ENCODE peak calls at places on chromosomes 12 and 14, in ten cellular contexts. V, N, B, L, X, O, H, G, C and K are unnamed samples.

GRCh38 chr14:56590535-56590951 is 10.9 kb downstream of the TMEM260 start:
- DNase-seq in X (no peak), C (no peak), B (no peak), L (no peak), N (peak), V (no peak), G (no peak), O (peak), H (no peak), K (no peak)

GRCh38 chr12:8027856-8028255 is 4.7 kb upstream of the FOXJ2 start:
- DNase-seq in N (no peak), L (no peak), V (no peak), C (no peak), H (no peak), G (no peak), B (no peak), X (no peak), O (no peak), K (no peak)

GRCh38 chr14:96502621-96503251 is 554 bp downstream of the PAPOLA start:
- DNase-seq in X (peak), N (peak), V (peak), B (peak), G (no peak), H (peak), O (peak), C (peak), L (peak), K (no peak)

GRCh38 chr12:64534672-64535199 is 75.6 kb upstream of the RASSF3 start:
- DNase-seq in V (no peak), X (no peak), G (no peak), H (no peak), O (no peak), N (no peak), L (no peak), C (no peak), B (no peak), K (no peak)

GRCh38 chr12:122841544-122842321 is 6.5 kb downstream of the HIP1R start:
- DNase-seq in C (no peak), L (peak), B (no peak), H (no peak), O (no peak), V (peak), X (no peak), G (no peak), N (no peak), K (no peak)

GRCh38 chr12:13713746-13714400 is 267.5 kb downstream of the GRIN2B start:
- DNase-seq in L (no peak), C (peak), B (peak), O (no peak), V (no peak), H (no peak), G (no peak), N (peak), X (no peak), K (no peak)

GRCh38 chr12:46693034-46693433 is 132.8 kb downstream of the SLC38A4 start:
- DNase-seq in N (no peak), X (no peak), B (no peak), H (no peak), L (no peak), V (no peak), G (no peak), C (no peak), O (no peak), K (no peak)

GRCh38 chr12:22505826-22506225 is 38.5 kb downstream of the C2CD5 start:
- DNase-seq in X (no peak), V (no peak), N (no peak), C (no peak), O (no peak), B (no peak), H (no peak), L (no peak), G (no peak), K (no peak)

GRCh38 chr12:63151898-63152700 is 1.1 kb upstream of the AVPR1A start:
- DNase-seq in X (peak), B (peak), O (peak), G (no peak), N (peak), C (peak), H (no peak), L (peak), V (no peak), K (peak)

GRCh38 chr14:101469382-101470251 is 91.7 kb upstream of the DIO3 start:
- DNase-seq in O (no peak), V (peak), G (no peak), C (no peak), N (no peak), H (no peak), L (no peak), X (no peak), B (no peak), K (no peak)

GRCh38 chr12:8527250-8528130 is 13.2 kb downstream of the CLEC4E start:
- DNase-seq in O (no peak), B (no peak), H (peak), V (no peak), C (no peak), G (no peak), L (no peak), X (no peak), N (no peak), K (no peak)

GRCh38 chr12:108634225-108634795 is 616 bp upstream of the SELPLG start:
- DNase-seq in L (no peak), G (no peak), V (no peak), C (peak), B (peak), N (no peak), O (no peak), H (no peak), X (peak), K (no peak)

GRCh38 chr12:109760031-109760929 is 46.7 kb downstream of the FAM222A start:
- DNase-seq in N (no peak), H (peak), G (peak), O (peak), L (peak), B (no peak), V (peak), C (no peak), X (peak), K (no peak)

GRCh38 chr12:104498211-104498801 is 41.6 kb downstream of the CHST11 start:
- DNase-seq in B (no peak), G (no peak), V (no peak), N (no peak), O (no peak), L (no peak), H (no peak), X (no peak), C (no peak), K (no peak)

GRCh38 chr12:127416796-127417195 is 850.2 kb upstream of the TMEM132C start:
- DNase-seq in L (no peak), H (no peak), B (no peak), C (no peak), O (no peak), G (no peak), X (no peak), N (no peak), V (no peak), K (no peak)

GRCh38 chr14:91249841-91250616 is 5.5 kb upstream of the GPR68 start:
- DNase-seq in O (no peak), N (no peak), G (no peak), V (no peak), L (no peak), H (no peak), C (peak), B (peak), X (peak), K (peak)

GRCh38 chr12:15701721-15702156 is 87.4 kb downstream of the EPS8 start:
- DNase-seq in G (no peak), V (no peak), O (no peak), L (no peak), H (no peak), X (no peak), B (no peak), N (no peak), C (peak), K (no peak)

GRCh38 chr14:58705066-58705465 is 67.3 kb downstream of the DACT1 start:
- DNase-seq in H (no peak), V (no peak), N (no peak), B (no peak), C (no peak), L (peak), X (no peak), O (peak), G (no peak), K (no peak)

GRCh38 chr12:59929091-59929490 is 333.3 kb downstream of the SLC16A7 start:
- DNase-seq in B (no peak), H (no peak), L (no peak), C (peak), V (no peak), X (no peak), N (no peak), G (no peak), O (no peak), K (no peak)

GRCh38 chr14:78196323-78196722 is 26.1 kb downstream of the NRXN3 start:
- DNase-seq in X (no peak), B (no peak), C (no peak), G (no peak), H (no peak), L (no peak), O (no peak), V (no peak), N (no peak), K (no peak)

GRCh38 chr12:128825845-128826244 is 2.1 kb upstream of the SLC15A4 start:
- DNase-seq in V (no peak), L (no peak), X (no peak), G (no peak), H (no peak), B (no peak), N (no peak), C (no peak), O (no peak), K (no peak)

GRCh38 chr14:71475916-71476315 is 456.3 kb upstream of the RGS6 start:
- DNase-seq in N (no peak), X (no peak), H (no peak), L (no peak), B (no peak), V (no peak), O (no peak), G (no peak), C (no peak), K (no peak)

DNA sequence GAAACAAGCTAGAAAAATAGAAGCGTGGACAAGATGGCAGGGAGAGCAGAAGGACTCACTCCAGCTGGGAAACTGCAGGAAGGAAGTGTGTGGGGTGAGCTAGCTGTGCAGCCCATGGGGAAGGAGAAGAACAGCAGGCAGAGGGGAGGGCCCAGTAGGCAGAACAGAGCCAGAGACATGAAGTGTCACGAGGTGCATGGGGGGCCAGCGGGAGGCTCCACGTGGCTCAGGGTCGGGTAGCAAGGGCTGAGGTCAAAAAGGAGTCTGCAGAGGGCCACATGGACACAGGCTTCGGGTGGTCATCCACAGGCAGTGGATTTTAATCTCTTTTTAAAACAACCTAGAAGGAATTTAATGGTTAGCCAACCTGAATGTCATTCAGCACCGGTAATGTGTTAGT is 669.0 kb downstream of the BCL11B start:
- DNase-seq in H (no peak), C (no peak), X (no peak), B (no peak), O (no peak), L (no peak), V (no peak), N (no peak), G (no peak), K (no peak)
- TF ChIP-seq CTCF in H (no peak), C (no peak), X (no peak), B (no peak), O (no peak), L (no peak), V (no peak), N (no peak), G (no peak), K (no peak)

DNA sequence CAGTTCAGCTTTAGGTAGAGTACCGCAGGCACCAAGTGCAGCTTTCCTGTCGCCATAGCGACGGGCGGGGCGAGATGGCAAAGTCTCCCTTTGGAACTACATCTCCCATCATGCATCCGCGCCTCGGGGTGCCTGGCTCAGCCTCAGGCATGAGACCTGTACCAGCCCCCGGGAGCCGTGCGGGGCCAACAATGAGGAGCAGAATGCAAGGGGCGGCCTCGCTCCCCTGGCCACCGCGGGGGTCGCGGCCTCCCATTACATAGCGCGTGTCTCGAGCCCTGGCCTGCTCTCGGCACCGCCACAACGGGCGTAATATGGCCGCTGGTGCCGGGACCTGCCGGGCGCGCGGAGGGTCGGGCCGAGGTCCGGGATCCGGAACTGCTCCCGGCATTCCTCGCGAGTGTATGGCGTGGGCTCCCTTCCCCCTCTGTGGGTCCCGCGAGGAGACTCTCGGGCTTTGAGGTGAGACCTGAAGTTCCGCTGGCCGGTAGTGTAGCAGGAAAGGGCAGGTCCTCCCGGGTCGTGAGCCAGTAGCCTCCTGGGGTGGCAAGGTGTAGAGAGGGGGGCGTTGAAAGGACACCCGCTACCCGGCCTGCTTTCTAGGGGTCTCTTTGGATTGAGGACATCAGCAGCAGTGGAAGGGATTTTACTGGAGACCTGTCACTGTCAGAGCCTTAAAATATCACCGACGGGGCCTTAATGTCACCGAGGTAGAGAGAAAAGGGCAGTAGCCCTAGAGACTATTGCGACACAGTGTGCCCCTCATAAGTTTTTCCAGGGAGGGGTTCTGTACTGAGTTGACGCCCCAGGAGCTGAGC is at the start of gene THTPA:
- DNase-seq in L (peak), X (peak), C (peak), O (peak), N (peak), G (peak), V (peak), H (peak), B (peak), K (peak)
- TF ChIP-seq CTCF in L (no peak), X (no peak), C (no peak), O (no peak), N (no peak), G (no peak), V (no peak), H (no peak), B (no peak), K (no peak)

DNA sequence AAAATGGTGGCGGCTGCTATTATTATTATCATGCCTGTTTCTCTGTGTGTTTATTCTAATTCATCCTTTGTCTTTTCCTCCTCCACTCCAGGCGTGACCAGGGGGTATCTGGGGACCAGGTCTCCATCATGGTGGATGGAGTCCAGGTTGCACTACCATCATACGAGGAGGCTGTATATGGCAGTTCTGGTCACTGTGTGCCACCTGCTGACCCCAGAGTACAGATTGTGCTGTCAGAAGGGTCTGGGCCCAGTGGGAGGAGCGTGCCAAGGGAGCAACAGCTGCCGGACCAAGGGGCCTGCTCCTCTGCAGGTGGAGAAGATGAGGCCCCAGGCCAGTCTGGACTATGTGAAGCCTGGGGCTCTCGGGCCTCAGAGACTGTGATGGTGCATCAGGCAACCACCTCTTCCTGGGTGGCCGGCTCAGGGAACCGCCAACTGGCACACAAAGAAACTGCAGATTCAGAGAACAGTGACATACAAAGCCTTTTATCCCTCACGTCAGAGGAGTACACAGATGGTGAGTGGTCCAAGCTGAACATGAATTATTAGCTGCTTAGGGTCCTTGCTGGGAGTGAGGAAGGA is 58.3 kb upstream of the SRSF5 start:
- DNase-seq in O (no peak), C (peak), H (no peak), X (no peak), L (no peak), V (no peak), N (no peak), G (no peak), B (no peak), K (no peak)
- TF ChIP-seq CTCF in O (no peak), C (peak), H (no peak), X (no peak), L (peak), V (no peak), N (peak), G (no peak), B (no peak), K (peak)

GRCh38 chr12:112536367-112536730 is 117.6 kb downstream of the PTPN11 start:
- DNase-seq in B (no peak), H (no peak), L (no peak), X (no peak), O (no peak), C (no peak), V (no peak), G (no peak), N (no peak), K (no peak)
- TF ChIP-seq CTCF in B (no peak), H (no peak), L (no peak), X (no peak), O (no peak), C (no peak), V (no peak), G (no peak), N (no peak), K (no peak)